ENCODE peak calls at places on chromosomes 3 and 15, in seven cellular contexts. One of them, this sample, is unnamed.

GRCh38 chr15:66718220-66718988 is 16.4 kb downstream of the SMAD6 start:
- DNase-seq in AG09309: no peak
- DNase-seq in endothelial cell: no peak
- DNase-seq in esophagus muscularis mucosa: no peak
- DNase-seq in astrocyte of the cerebellum: no peak
- DNase-seq in choroid plexus epithelial cell: no peak
- DNase-seq in progenitor cell of endocrine pancreas: no peak
- DNase-seq in this sample: no peak

GRCh38 chr3:125310623-125311076 is 64.5 kb downstream of the ZNF148 start:
- DNase-seq in AG09309: no peak
- DNase-seq in endothelial cell: no peak
- DNase-seq in esophagus muscularis mucosa: no peak
- DNase-seq in astrocyte of the cerebellum: no peak
- DNase-seq in choroid plexus epithelial cell: no peak
- DNase-seq in progenitor cell of endocrine pancreas: no peak
- DNase-seq in this sample: peak

GRCh38 chr3:46629571-46630517 is 17.5 kb downstream of the FAM240A start:
- DNase-seq in AG09309: no peak
- DNase-seq in endothelial cell: peak
- DNase-seq in esophagus muscularis mucosa: peak
- DNase-seq in astrocyte of the cerebellum: peak
- DNase-seq in choroid plexus epithelial cell: peak
- DNase-seq in progenitor cell of endocrine pancreas: peak
- DNase-seq in this sample: peak

GRCh38 chr3:124410471-124410870 is 319.8 kb upstream of the UMPS start:
- DNase-seq in AG09309: no peak
- DNase-seq in endothelial cell: no peak
- DNase-seq in esophagus muscularis mucosa: no peak
- DNase-seq in astrocyte of the cerebellum: no peak
- DNase-seq in choroid plexus epithelial cell: peak
- DNase-seq in progenitor cell of endocrine pancreas: no peak
- DNase-seq in this sample: no peak

GRCh38 chr15:39785806-39786205 is 3.2 kb upstream of the FSIP1 start:
- DNase-seq in AG09309: no peak
- DNase-seq in endothelial cell: no peak
- DNase-seq in esophagus muscularis mucosa: no peak
- DNase-seq in astrocyte of the cerebellum: no peak
- DNase-seq in choroid plexus epithelial cell: no peak
- DNase-seq in progenitor cell of endocrine pancreas: no peak
- DNase-seq in this sample: no peak

GRCh38 chr3:189001559-189001958 is 170.2 kb upstream of the TPRG1 start:
- DNase-seq in AG09309: peak
- DNase-seq in endothelial cell: no peak
- DNase-seq in esophagus muscularis mucosa: no peak
- DNase-seq in astrocyte of the cerebellum: no peak
- DNase-seq in choroid plexus epithelial cell: peak
- DNase-seq in progenitor cell of endocrine pancreas: no peak
- DNase-seq in this sample: no peak

GRCh38 chr3:69499899-69500316 is 114.0 kb upstream of the FRMD4B start:
- DNase-seq in AG09309: no peak
- DNase-seq in endothelial cell: no peak
- DNase-seq in esophagus muscularis mucosa: no peak
- DNase-seq in astrocyte of the cerebellum: no peak
- DNase-seq in choroid plexus epithelial cell: peak
- DNase-seq in progenitor cell of endocrine pancreas: no peak
- DNase-seq in this sample: no peak

GRCh38 chr15:43903864-43904290 is 77.1 kb downstream of the WDR76 start:
- DNase-seq in AG09309: no peak
- DNase-seq in endothelial cell: peak
- DNase-seq in esophagus muscularis mucosa: no peak
- DNase-seq in astrocyte of the cerebellum: peak
- DNase-seq in choroid plexus epithelial cell: peak
- DNase-seq in progenitor cell of endocrine pancreas: peak
- DNase-seq in this sample: peak

GRCh38 chr3:15288331-15288726 is 44.1 kb downstream of the SH3BP5 start:
- DNase-seq in AG09309: no peak
- DNase-seq in endothelial cell: no peak
- DNase-seq in esophagus muscularis mucosa: no peak
- DNase-seq in astrocyte of the cerebellum: no peak
- DNase-seq in choroid plexus epithelial cell: no peak
- DNase-seq in progenitor cell of endocrine pancreas: no peak
- DNase-seq in this sample: no peak

DNA sequence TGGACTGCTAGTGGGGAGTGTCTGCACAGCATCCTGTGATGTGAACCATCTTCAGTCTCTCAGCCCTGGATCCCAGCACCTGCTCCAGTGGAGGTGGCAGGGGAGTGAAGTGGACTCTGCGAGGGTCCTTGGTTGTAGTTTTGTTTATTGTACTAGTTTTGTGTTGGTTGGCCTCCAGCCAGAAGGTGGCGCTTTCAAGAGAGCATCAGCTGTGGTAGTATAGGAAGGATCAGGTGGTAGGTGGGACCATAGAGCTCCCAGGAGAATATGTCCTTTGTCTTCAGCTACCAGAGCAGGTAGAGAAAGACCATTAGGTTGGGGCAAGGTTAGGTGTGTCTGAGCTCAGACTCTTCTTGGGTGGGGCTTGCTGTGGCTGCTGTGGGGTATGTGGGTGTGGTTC is 20.9 kb downstream of the NEK11 start:
- DNase-seq in AG09309: no peak
- DNase-seq in endothelial cell: no peak
- DNase-seq in esophagus muscularis mucosa: no peak
- DNase-seq in astrocyte of the cerebellum: no peak
- DNase-seq in choroid plexus epithelial cell: no peak
- DNase-seq in progenitor cell of endocrine pancreas: no peak
- DNase-seq in this sample: no peak
- TF ChIP-seq CTCF in AG09309: no peak
- TF ChIP-seq CTCF in endothelial cell: no peak
- TF ChIP-seq CTCF in esophagus muscularis mucosa: no peak
- TF ChIP-seq CTCF in astrocyte of the cerebellum: no peak
- TF ChIP-seq CTCF in choroid plexus epithelial cell: no peak
- TF ChIP-seq CTCF in progenitor cell of endocrine pancreas: no peak
- TF ChIP-seq CTCF in this sample: no peak

GRCh38 chr15:42371125-42371524 is 11.8 kb downstream of the CAPN3 start:
- DNase-seq in AG09309: no peak
- DNase-seq in endothelial cell: no peak
- DNase-seq in esophagus muscularis mucosa: no peak
- DNase-seq in astrocyte of the cerebellum: no peak
- DNase-seq in choroid plexus epithelial cell: peak
- DNase-seq in progenitor cell of endocrine pancreas: no peak
- DNase-seq in this sample: no peak
- TF ChIP-seq CTCF in AG09309: peak
- TF ChIP-seq CTCF in endothelial cell: no peak
- TF ChIP-seq CTCF in esophagus muscularis mucosa: no peak
- TF ChIP-seq CTCF in astrocyte of the cerebellum: no peak
- TF ChIP-seq CTCF in choroid plexus epithelial cell: peak
- TF ChIP-seq CTCF in progenitor cell of endocrine pancreas: no peak
- TF ChIP-seq CTCF in this sample: no peak

DNA sequence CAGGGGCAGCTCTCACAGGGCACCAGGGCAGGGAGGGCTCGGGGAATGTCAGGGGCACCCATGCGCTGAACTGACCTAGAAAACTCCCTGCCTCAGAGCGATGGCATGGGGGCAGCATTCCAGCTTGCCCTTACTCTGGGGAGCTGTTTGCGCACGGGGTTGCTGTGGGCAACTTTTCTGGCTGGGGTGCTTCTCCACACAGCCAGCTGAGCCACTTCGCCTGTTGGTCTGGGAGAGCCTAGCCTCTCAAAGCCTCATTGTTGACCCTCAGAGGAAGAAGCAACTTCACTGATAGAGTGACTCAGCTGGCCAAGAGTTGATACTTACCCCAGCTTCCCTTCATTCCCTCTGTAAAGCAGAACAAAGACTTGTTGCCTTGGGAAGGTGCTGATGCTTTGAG is 42.6 kb upstream of the MRPS22 start:
- DNase-seq in AG09309: no peak
- DNase-seq in endothelial cell: no peak
- DNase-seq in esophagus muscularis mucosa: no peak
- DNase-seq in astrocyte of the cerebellum: no peak
- DNase-seq in choroid plexus epithelial cell: peak
- DNase-seq in progenitor cell of endocrine pancreas: no peak
- DNase-seq in this sample: no peak
- TF ChIP-seq CTCF in AG09309: no peak
- TF ChIP-seq CTCF in endothelial cell: no peak
- TF ChIP-seq CTCF in esophagus muscularis mucosa: no peak
- TF ChIP-seq CTCF in astrocyte of the cerebellum: no peak
- TF ChIP-seq CTCF in choroid plexus epithelial cell: no peak
- TF ChIP-seq CTCF in progenitor cell of endocrine pancreas: no peak
- TF ChIP-seq CTCF in this sample: no peak

DNA sequence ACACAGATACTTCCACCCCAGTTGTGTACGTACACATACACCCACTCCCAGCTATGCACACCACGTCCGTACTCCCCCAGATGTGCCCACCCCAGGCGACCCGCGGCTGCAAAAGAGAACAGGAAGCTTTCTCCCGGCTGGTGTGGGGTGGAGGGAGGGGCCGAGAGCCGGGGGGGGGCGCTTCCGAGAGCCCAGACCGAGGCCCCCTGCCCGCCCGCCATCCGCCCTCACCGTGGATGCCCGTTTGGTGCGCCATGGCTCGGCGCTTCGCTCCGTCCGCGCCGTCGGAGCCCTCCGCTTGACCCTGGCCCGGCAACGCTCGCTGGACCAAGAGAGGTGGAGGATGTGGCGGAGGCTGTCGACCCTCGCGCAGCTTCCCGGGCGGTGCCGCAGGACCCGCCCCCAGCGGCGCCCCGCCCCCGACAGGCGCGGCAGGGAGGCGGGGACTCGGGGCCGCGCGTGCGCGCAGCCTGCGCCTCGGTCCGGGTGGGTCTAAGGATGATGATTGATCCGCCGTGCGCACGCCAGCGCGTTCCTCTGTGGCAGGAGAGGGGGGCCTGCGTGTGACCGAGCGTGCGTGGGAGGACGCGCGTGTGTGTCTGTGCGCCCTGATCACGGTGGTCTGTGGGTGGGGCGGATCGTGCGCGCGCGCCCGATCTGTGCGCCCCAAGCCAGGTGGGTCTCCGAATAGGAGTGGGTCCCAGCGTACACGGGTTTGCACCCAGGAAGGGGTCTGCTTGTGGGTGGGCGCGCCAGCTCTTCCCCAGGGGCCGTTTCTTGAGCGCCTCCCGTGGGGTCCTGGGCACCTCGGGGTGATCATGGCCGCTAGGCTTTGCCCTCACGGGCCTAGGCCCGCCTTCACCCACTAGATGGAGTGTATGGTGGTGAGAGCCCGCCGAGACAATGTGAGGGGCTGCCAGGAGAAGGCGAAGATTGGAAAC is at the start of gene TWF2:
- DNase-seq in AG09309: no peak
- DNase-seq in endothelial cell: peak
- DNase-seq in esophagus muscularis mucosa: no peak
- DNase-seq in astrocyte of the cerebellum: peak
- DNase-seq in choroid plexus epithelial cell: peak
- DNase-seq in progenitor cell of endocrine pancreas: peak
- DNase-seq in this sample: peak
- TF ChIP-seq CTCF in AG09309: peak
- TF ChIP-seq CTCF in endothelial cell: no peak
- TF ChIP-seq CTCF in esophagus muscularis mucosa: peak
- TF ChIP-seq CTCF in astrocyte of the cerebellum: peak
- TF ChIP-seq CTCF in choroid plexus epithelial cell: peak
- TF ChIP-seq CTCF in progenitor cell of endocrine pancreas: peak
- TF ChIP-seq CTCF in this sample: peak